ENCODE peak calls at places on chromosomes 13 and 19, in seven cellular contexts. One of them, this sample, is unnamed.

GRCh38 chr13:110410000-110410399 is 102.9 kb downstream of the COL4A2 start:
- DNase-seq in lower leg skin: no peak
- DNase-seq in breast epithelium: no peak
- DNase-seq in fibroblast of lung: no peak
- DNase-seq in IMR-90: no peak
- DNase-seq in AG09319: no peak
- DNase-seq in astrocyte: no peak
- DNase-seq in this sample: no peak

GRCh38 chr13:100051070-100051469 is 37.8 kb upstream of the PCCA start:
- DNase-seq in breast epithelium: no peak
- DNase-seq in lower leg skin: no peak
- DNase-seq in IMR-90: no peak
- DNase-seq in astrocyte: no peak
- DNase-seq in AG09319: no peak
- DNase-seq in fibroblast of lung: no peak
- DNase-seq in this sample: no peak

GRCh38 chr19:5903502-5904301 is at the start of gene NDUFA11:
- DNase-seq in AG09319: no peak
- DNase-seq in lower leg skin: peak
- DNase-seq in astrocyte: no peak
- DNase-seq in IMR-90: peak
- DNase-seq in breast epithelium: peak
- DNase-seq in fibroblast of lung: peak
- DNase-seq in this sample: peak

GRCh38 chr13:51221674-51222509 is at the start of gene FAM124A:
- DNase-seq in AG09319: no peak
- DNase-seq in breast epithelium: no peak
- DNase-seq in lower leg skin: no peak
- DNase-seq in IMR-90: peak
- DNase-seq in fibroblast of lung: peak
- DNase-seq in astrocyte: no peak
- DNase-seq in this sample: no peak

GRCh38 chr13:110138700-110139036 is 168.3 kb downstream of the COL4A1 start:
- DNase-seq in lower leg skin: no peak
- DNase-seq in AG09319: no peak
- DNase-seq in astrocyte: no peak
- DNase-seq in IMR-90: no peak
- DNase-seq in breast epithelium: no peak
- DNase-seq in fibroblast of lung: no peak
- DNase-seq in this sample: no peak

GRCh38 chr19:55657004-55657747 is 2.3 kb downstream of the U2AF2 start:
- DNase-seq in fibroblast of lung: no peak
- DNase-seq in astrocyte: no peak
- DNase-seq in lower leg skin: no peak
- DNase-seq in breast epithelium: no peak
- DNase-seq in AG09319: no peak
- DNase-seq in IMR-90: no peak
- DNase-seq in this sample: no peak

GRCh38 chr13:75850915-75851314 is 214.8 kb downstream of the LMO7 start:
- DNase-seq in breast epithelium: no peak
- DNase-seq in fibroblast of lung: no peak
- DNase-seq in astrocyte: no peak
- DNase-seq in IMR-90: no peak
- DNase-seq in lower leg skin: no peak
- DNase-seq in AG09319: no peak
- DNase-seq in this sample: no peak

GRCh38 chr19:11244846-11245589 is 5.6 kb downstream of the ANGPTL8 start:
- DNase-seq in breast epithelium: no peak
- DNase-seq in IMR-90: no peak
- DNase-seq in lower leg skin: no peak
- DNase-seq in astrocyte: no peak
- DNase-seq in AG09319: no peak
- DNase-seq in fibroblast of lung: no peak
- DNase-seq in this sample: no peak

GRCh38 chr13:51998723-51999471 is 12.4 kb downstream of the ATP7B start:
- DNase-seq in fibroblast of lung: no peak
- DNase-seq in lower leg skin: no peak
- DNase-seq in AG09319: no peak
- DNase-seq in astrocyte: no peak
- DNase-seq in IMR-90: no peak
- DNase-seq in breast epithelium: no peak
- DNase-seq in this sample: no peak

GRCh38 chr13:113586661-113587479 is 2.3 kb downstream of the TFDP1 start:
- DNase-seq in lower leg skin: no peak
- DNase-seq in AG09319: no peak
- DNase-seq in astrocyte: no peak
- DNase-seq in fibroblast of lung: no peak
- DNase-seq in IMR-90: no peak
- DNase-seq in breast epithelium: peak
- DNase-seq in this sample: peak

GRCh38 chr13:98509271-98510155 is 67.4 kb downstream of the STK24 start:
- DNase-seq in fibroblast of lung: peak
- DNase-seq in lower leg skin: peak
- DNase-seq in AG09319: peak
- DNase-seq in astrocyte: peak
- DNase-seq in breast epithelium: no peak
- DNase-seq in IMR-90: peak
- DNase-seq in this sample: peak

GRCh38 chr19:35209646-35210045 is 18.9 kb downstream of the FAM187B start:
- DNase-seq in IMR-90: no peak
- DNase-seq in AG09319: no peak
- DNase-seq in lower leg skin: no peak
- DNase-seq in fibroblast of lung: no peak
- DNase-seq in astrocyte: no peak
- DNase-seq in breast epithelium: no peak
- DNase-seq in this sample: no peak

GRCh38 chr13:33649212-33649917 is 168.6 kb upstream of the RFC3 start:
- DNase-seq in IMR-90: peak
- DNase-seq in AG09319: no peak
- DNase-seq in breast epithelium: no peak
- DNase-seq in fibroblast of lung: peak
- DNase-seq in lower leg skin: no peak
- DNase-seq in astrocyte: no peak
- DNase-seq in this sample: no peak

GRCh38 chr19:6065685-6066365 is 44.5 kb downstream of the RFX2 start:
- DNase-seq in lower leg skin: no peak
- DNase-seq in fibroblast of lung: peak
- DNase-seq in AG09319: no peak
- DNase-seq in astrocyte: peak
- DNase-seq in breast epithelium: peak
- DNase-seq in IMR-90: peak
- DNase-seq in this sample: no peak

GRCh38 chr13:110408286-110408685 is 101.2 kb downstream of the COL4A2 start:
- DNase-seq in lower leg skin: no peak
- DNase-seq in breast epithelium: no peak
- DNase-seq in fibroblast of lung: peak
- DNase-seq in IMR-90: no peak
- DNase-seq in AG09319: no peak
- DNase-seq in astrocyte: no peak
- DNase-seq in this sample: no peak

GRCh38 chr19:17311455-17312248 is 2.3 kb downstream of the DDA1 start:
- DNase-seq in IMR-90: peak
- DNase-seq in AG09319: no peak
- DNase-seq in lower leg skin: no peak
- DNase-seq in fibroblast of lung: peak
- DNase-seq in astrocyte: peak
- DNase-seq in breast epithelium: no peak
- DNase-seq in this sample: no peak

GRCh38 chr19:47483800-47484690 is at the start of gene KPTN:
- DNase-seq in AG09319: peak
- DNase-seq in astrocyte: peak
- DNase-seq in fibroblast of lung: peak
- DNase-seq in IMR-90: peak
- DNase-seq in lower leg skin: peak
- DNase-seq in breast epithelium: peak
- DNase-seq in this sample: peak

GRCh38 chr13:43804461-43805070 is 17.8 kb upstream of the ENOX1 start:
- DNase-seq in lower leg skin: no peak
- DNase-seq in breast epithelium: no peak
- DNase-seq in astrocyte: peak
- DNase-seq in AG09319: no peak
- DNase-seq in IMR-90: peak
- DNase-seq in fibroblast of lung: peak
- DNase-seq in this sample: no peak

GRCh38 chr13:76822691-76823267 is 63.4 kb downstream of the KCTD12 start:
- DNase-seq in fibroblast of lung: peak
- DNase-seq in IMR-90: peak
- DNase-seq in AG09319: no peak
- DNase-seq in astrocyte: peak
- DNase-seq in breast epithelium: no peak
- DNase-seq in lower leg skin: no peak
- DNase-seq in this sample: no peak

GRCh38 chr13:44103721-44104490 is 224.2 kb downstream of the LACC1 start:
- DNase-seq in fibroblast of lung: no peak
- DNase-seq in AG09319: no peak
- DNase-seq in breast epithelium: no peak
- DNase-seq in lower leg skin: no peak
- DNase-seq in astrocyte: no peak
- DNase-seq in IMR-90: no peak
- DNase-seq in this sample: no peak

GRCh38 chr19:41445575-41445974 is 2.6 kb downstream of the ERICH4 start:
- DNase-seq in AG09319: no peak
- DNase-seq in lower leg skin: no peak
- DNase-seq in breast epithelium: peak
- DNase-seq in IMR-90: no peak
- DNase-seq in astrocyte: no peak
- DNase-seq in fibroblast of lung: no peak
- DNase-seq in this sample: no peak

GRCh38 chr19:41443813-41444455 is 978 bp downstream of the ERICH4 start:
- DNase-seq in IMR-90: no peak
- DNase-seq in AG09319: no peak
- DNase-seq in fibroblast of lung: no peak
- DNase-seq in astrocyte: no peak
- DNase-seq in lower leg skin: no peak
- DNase-seq in breast epithelium: peak
- DNase-seq in this sample: no peak

GRCh38 chr19:41449079-41449864 is 6.3 kb downstream of the ERICH4 start:
- DNase-seq in fibroblast of lung: peak
- DNase-seq in lower leg skin: peak
- DNase-seq in astrocyte: peak
- DNase-seq in IMR-90: peak
- DNase-seq in AG09319: peak
- DNase-seq in breast epithelium: peak
- DNase-seq in this sample: peak

GRCh38 chr19:41449865-41450178 is 6.9 kb downstream of the ERICH4 start:
- DNase-seq in fibroblast of lung: no peak
- DNase-seq in lower leg skin: no peak
- DNase-seq in AG09319: no peak
- DNase-seq in breast epithelium: no peak
- DNase-seq in astrocyte: no peak
- DNase-seq in IMR-90: no peak
- DNase-seq in this sample: peak

DNA sequence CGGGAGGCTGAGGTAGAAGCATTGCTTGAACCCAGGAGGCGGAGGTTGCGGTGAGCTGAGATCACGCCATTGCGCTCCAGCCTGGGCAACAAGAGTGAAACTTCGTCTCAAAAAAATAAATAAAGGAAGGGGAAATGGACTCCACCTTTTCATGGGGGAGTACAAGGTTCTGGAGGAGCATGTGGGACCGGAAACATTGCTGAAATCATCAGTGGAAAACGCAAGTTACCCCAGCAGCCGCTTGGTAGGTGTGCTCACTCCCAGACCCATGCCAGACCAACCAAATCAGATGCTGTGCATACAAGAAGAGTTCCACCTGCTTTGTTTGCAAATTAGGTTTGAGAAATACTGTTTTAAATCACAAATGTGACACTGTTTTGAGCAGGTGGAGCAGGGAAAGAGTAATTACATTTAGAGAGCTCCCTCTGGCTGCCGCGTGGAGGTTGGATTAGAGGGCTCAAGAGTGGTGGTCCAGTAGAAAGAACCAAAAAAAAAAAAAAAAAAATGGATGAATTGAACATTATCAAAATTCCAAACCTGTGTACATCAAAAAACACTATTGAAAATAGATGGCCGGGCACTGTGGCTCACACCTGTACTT is 4.9 kb downstream of the ERICH4 start:
- DNase-seq in IMR-90: no peak
- DNase-seq in breast epithelium: no peak
- DNase-seq in astrocyte: no peak
- DNase-seq in lower leg skin: no peak
- DNase-seq in fibroblast of lung: no peak
- DNase-seq in AG09319: no peak
- DNase-seq in this sample: no peak
- TF ChIP-seq CTCF in IMR-90: no peak
- TF ChIP-seq CTCF in breast epithelium: no peak
- TF ChIP-seq CTCF in astrocyte: no peak
- TF ChIP-seq CTCF in lower leg skin: no peak
- TF ChIP-seq CTCF in fibroblast of lung: no peak
- TF ChIP-seq CTCF in AG09319: no peak
- TF ChIP-seq CTCF in this sample: no peak

GRCh38 chr13:101942038-101942437 is 459.8 kb downstream of the FGF14 start:
- DNase-seq in fibroblast of lung: peak
- DNase-seq in AG09319: no peak
- DNase-seq in astrocyte: peak
- DNase-seq in breast epithelium: no peak
- DNase-seq in IMR-90: peak
- DNase-seq in lower leg skin: peak
- DNase-seq in this sample: no peak
- TF ChIP-seq CTCF in fibroblast of lung: peak
- TF ChIP-seq CTCF in AG09319: peak
- TF ChIP-seq CTCF in astrocyte: peak
- TF ChIP-seq CTCF in breast epithelium: peak
- TF ChIP-seq CTCF in IMR-90: peak
- TF ChIP-seq CTCF in lower leg skin: no peak
- TF ChIP-seq CTCF in this sample: peak

GRCh38 chr19:50722248-50723013 is 733 bp upstream of the CLEC11A start:
- DNase-seq in astrocyte: no peak
- DNase-seq in breast epithelium: no peak
- DNase-seq in lower leg skin: no peak
- DNase-seq in IMR-90: peak
- DNase-seq in fibroblast of lung: no peak
- DNase-seq in AG09319: no peak
- DNase-seq in this sample: no peak
- TF ChIP-seq CTCF in astrocyte: no peak
- TF ChIP-seq CTCF in breast epithelium: no peak
- TF ChIP-seq CTCF in lower leg skin: no peak
- TF ChIP-seq CTCF in IMR-90: no peak
- TF ChIP-seq CTCF in fibroblast of lung: no peak
- TF ChIP-seq CTCF in AG09319: no peak
- TF ChIP-seq CTCF in this sample: no peak

DNA sequence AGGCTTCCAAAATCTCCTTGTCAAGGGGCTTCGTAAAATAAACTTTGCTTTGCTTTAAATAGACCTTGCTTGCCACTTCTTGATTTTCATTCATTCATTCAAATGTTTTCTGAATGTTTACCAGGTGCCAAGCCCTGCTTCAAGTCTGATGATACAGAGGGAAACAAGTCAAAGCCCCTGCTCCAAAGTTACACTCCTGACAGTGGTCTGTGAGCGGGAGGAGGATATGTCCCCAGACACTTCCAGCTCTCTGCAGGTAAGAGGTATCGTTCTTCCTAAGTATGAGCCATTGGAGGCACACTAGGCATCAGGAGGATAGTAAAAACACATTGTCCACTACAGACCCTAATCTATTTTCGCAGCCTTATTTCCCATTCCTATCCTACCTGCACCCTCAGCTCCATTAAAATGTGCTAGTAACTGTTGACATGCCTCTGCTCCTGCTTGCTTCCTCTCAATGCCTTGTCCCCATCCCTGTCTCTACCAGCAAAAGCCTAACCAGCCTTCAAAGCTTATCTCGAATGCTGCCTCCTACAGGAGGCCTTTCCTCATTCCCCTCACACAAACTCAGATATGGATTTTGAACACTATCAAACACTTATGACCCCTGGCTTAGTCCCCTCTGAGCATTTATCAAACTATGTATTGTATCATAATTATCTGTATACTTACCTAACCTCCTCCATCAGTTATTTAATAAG is 6.2 kb upstream of the WBP4 start:
- DNase-seq in IMR-90: no peak
- DNase-seq in breast epithelium: no peak
- DNase-seq in fibroblast of lung: no peak
- DNase-seq in astrocyte: no peak
- DNase-seq in AG09319: no peak
- DNase-seq in lower leg skin: no peak
- DNase-seq in this sample: no peak
- TF ChIP-seq CTCF in IMR-90: peak
- TF ChIP-seq CTCF in breast epithelium: no peak
- TF ChIP-seq CTCF in fibroblast of lung: peak
- TF ChIP-seq CTCF in astrocyte: peak
- TF ChIP-seq CTCF in AG09319: peak
- TF ChIP-seq CTCF in lower leg skin: no peak
- TF ChIP-seq CTCF in this sample: peak

This sample was measured in osteocyte.